ENCODE peak calls at places on chromosomes 4 and X, in eight cellular contexts. B, I, O, Z, X, T, U and Y are unnamed samples.

GRCh38 chr4:6614701-6615230 is 25.7 kb upstream of the MRFAP1 start:
- DNase-seq in B (no peak), I (no peak), O (no peak), Z (no peak), X (no peak), T (no peak), U (no peak), Y (no peak)

GRCh38 chr4:114180481-114180880 is 201.0 kb upstream of the ARSJ start:
- DNase-seq in B (peak), I (no peak), O (peak), Z (peak), X (peak), T (peak), U (peak), Y (peak)

GRCh38 chrX:10350991-10351390 is 194.2 kb downstream of the CLCN4 start:
- DNase-seq in B (peak), I (no peak), O (peak), Z (no peak), X (no peak), T (no peak), U (no peak), Y (peak)

GRCh38 chr4:189305500-189305899 is 635.2 kb upstream of the FRG1 start:
- DNase-seq in B (no peak), I (no peak), O (no peak), Z (no peak), X (no peak), T (no peak), U (no peak), Y (no peak)

GRCh38 chr4:139511320-139511719 is 44.7 kb downstream of the SETD7 start:
- DNase-seq in B (no peak), I (no peak), O (peak), Z (no peak), X (no peak), T (peak), U (no peak), Y (no peak)

GRCh38 chr4:153676491-153676890 is 7.6 kb upstream of the TLR2 start:
- DNase-seq in B (no peak), I (no peak), O (peak), Z (no peak), X (no peak), T (no peak), U (no peak), Y (no peak)

GRCh38 chr4:74364649-74365491 is at the start of gene EREG:
- DNase-seq in B (peak), I (no peak), O (peak), Z (peak), X (peak), T (no peak), U (peak), Y (no peak)

GRCh38 chr4:87073187-87073569 is 138.4 kb downstream of the AFF1 start:
- DNase-seq in B (no peak), I (no peak), O (no peak), Z (no peak), X (no peak), T (no peak), U (no peak), Y (no peak)

GRCh38 chrX:116173006-116173405 is 2.5 kb downstream of the AGTR2 start:
- DNase-seq in B (no peak), I (no peak), O (no peak), Z (no peak), X (no peak), T (no peak), U (no peak), Y (no peak)

GRCh38 chr4:5809216-5809776 is 83.6 kb downstream of the CRMP1 start:
- DNase-seq in B (no peak), I (no peak), O (no peak), Z (no peak), X (no peak), T (no peak), U (no peak), Y (no peak)

GRCh38 chr4:85953651-85954018 is 406.2 kb downstream of the MAPK10 start:
- DNase-seq in B (no peak), I (no peak), O (no peak), Z (no peak), X (no peak), T (no peak), U (no peak), Y (no peak)

GRCh38 chr4:47085661-47086060 is 54.3 kb downstream of the GABRB1 start:
- DNase-seq in B (no peak), I (no peak), O (no peak), Z (no peak), X (no peak), T (no peak), U (no peak), Y (no peak)

GRCh38 chr4:26217961-26218676 is 102.7 kb upstream of the RBPJ start:
- DNase-seq in B (peak), I (no peak), O (no peak), Z (no peak), X (no peak), T (peak), U (no peak), Y (no peak)

GRCh38 chr4:42732776-42733175 is 75.9 kb upstream of the ATP8A1 start:
- DNase-seq in B (no peak), I (no peak), O (no peak), Z (no peak), X (no peak), T (no peak), U (no peak), Y (no peak)

GRCh38 chr4:33381806-33382205 is 2661.6 kb downstream of the PCDH7 start:
- DNase-seq in B (no peak), I (no peak), O (no peak), Z (no peak), X (no peak), T (no peak), U (no peak), Y (no peak)

GRCh38 chr4:102438873-102439614 is 62.1 kb upstream of the NFKB1 start:
- DNase-seq in B (peak), I (no peak), O (peak), Z (no peak), X (no peak), T (no peak), U (no peak), Y (peak)

GRCh38 chrX:12581546-12581945 is 209.7 kb upstream of the PRPS2 start:
- DNase-seq in B (no peak), I (no peak), O (no peak), Z (no peak), X (no peak), T (no peak), U (no peak), Y (no peak)

GRCh38 chr4:175435437-175435836 is 376.6 kb downstream of the GPM6A start:
- DNase-seq in B (no peak), I (no peak), O (no peak), Z (no peak), X (no peak), T (no peak), U (no peak), Y (no peak)

GRCh38 chr4:70613893-70614572 is 14.5 kb upstream of the ENAM start:
- DNase-seq in B (peak), I (no peak), O (no peak), Z (no peak), X (no peak), T (no peak), U (no peak), Y (no peak)

GRCh38 chr4:26084414-26084813 is 170.4 kb downstream of the SMIM20 start:
- DNase-seq in B (no peak), I (no peak), O (no peak), Z (no peak), X (no peak), T (no peak), U (no peak), Y (no peak)

GRCh38 chrX:13597928-13598327 is 28.5 kb downstream of the EGFL6 start:
- DNase-seq in B (no peak), I (no peak), O (no peak), Z (no peak), X (no peak), T (no peak), U (no peak), Y (no peak)

GRCh38 chr4:89813197-89813596 is 23.8 kb downstream of the SNCA start:
- DNase-seq in B (no peak), I (no peak), O (no peak), Z (no peak), X (no peak), T (no peak), U (no peak), Y (no peak)

GRCh38 chr4:151983854-151984253 is 223.0 kb upstream of the GATB start:
- DNase-seq in B (peak), I (no peak), O (peak), Z (no peak), X (no peak), T (no peak), U (no peak), Y (no peak)

GRCh38 chr4:73867783-73868182 is 1.4 kb upstream of the CXCL1 start:
- DNase-seq in B (no peak), I (no peak), O (peak), Z (no peak), X (no peak), T (no peak), U (no peak), Y (no peak)